ENCODE peak calls at places on chromosomes 4 and X, in ten cellular contexts. P is left lung; D is left ventricle myocardium inferior; X is IMR-90; H is dorsolateral prefrontal cortex; T is upper lobe of left lung; W is GM23248; U is endothelial cell of umbilical vein; K is CD4-positive, CD25-positive, alpha-beta regulatory T cell; A is neuronal stem cell. F is an unnamed sample.

GRCh38 chr4:1576200-1576960 is 107.7 kb downstream of the FAM53A start:
- DNase-seq in D (no peak), A (no peak), K (no peak), P (peak), X (no peak), H (no peak), T (peak), W (no peak), U (no peak), F (no peak)

GRCh38 chr4:13483142-13484044 is 747 bp downstream of the RAB28 start:
- DNase-seq in H (peak), T (no peak), X (peak), U (peak), A (peak), K (peak), W (peak), P (no peak), D (no peak), F (no peak)

GRCh38 chr4:1720163-1720983 is 750 bp downstream of the TMEM129 start:
- DNase-seq in U (peak), T (peak), W (peak), K (peak), D (peak), A (peak), P (peak), X (peak), H (peak), F (peak)

GRCh38 chr4:16026155-16026761 is 57.6 kb downstream of the PROM1 start:
- DNase-seq in U (peak), H (no peak), W (peak), X (peak), T (no peak), A (peak), K (peak), P (no peak), D (no peak), F (no peak)

GRCh38 chrX:128927363-128927762 is 595.9 kb downstream of the SMARCA1 start:
- DNase-seq in W (no peak), K (no peak), A (no peak), P (no peak), X (no peak), H (no peak), T (no peak), D (no peak), U (no peak), F (no peak)

GRCh38 chrX:153766098-153766817 is 2.2 kb downstream of the PLXNB3 start:
- DNase-seq in K (no peak), U (peak), D (no peak), P (peak), H (peak), T (peak), A (no peak), X (peak), W (peak), F (peak)

GRCh38 chr4:10002278-10002677 is 19.0 kb downstream of the SLC2A9 start:
- DNase-seq in W (no peak), T (no peak), D (no peak), K (no peak), P (no peak), X (no peak), U (no peak), H (no peak), A (no peak), F (no peak)

GRCh38 chr4:26062221-26062620 is 148.2 kb downstream of the SMIM20 start:
- DNase-seq in D (no peak), K (no peak), X (peak), H (no peak), T (no peak), W (peak), U (no peak), P (no peak), A (no peak), F (no peak)

GRCh38 chr4:176635372-176636261 is 157.1 kb downstream of the VEGFC start:
- DNase-seq in K (no peak), U (peak), D (no peak), T (no peak), H (no peak), X (peak), W (peak), A (no peak), P (no peak), F (no peak)

GRCh38 chr4:37803348-37803973 is 23.0 kb upstream of the PGM2 start:
- DNase-seq in A (no peak), W (peak), D (no peak), H (no peak), X (peak), P (no peak), K (peak), U (peak), T (no peak), F (no peak)

DNA sequence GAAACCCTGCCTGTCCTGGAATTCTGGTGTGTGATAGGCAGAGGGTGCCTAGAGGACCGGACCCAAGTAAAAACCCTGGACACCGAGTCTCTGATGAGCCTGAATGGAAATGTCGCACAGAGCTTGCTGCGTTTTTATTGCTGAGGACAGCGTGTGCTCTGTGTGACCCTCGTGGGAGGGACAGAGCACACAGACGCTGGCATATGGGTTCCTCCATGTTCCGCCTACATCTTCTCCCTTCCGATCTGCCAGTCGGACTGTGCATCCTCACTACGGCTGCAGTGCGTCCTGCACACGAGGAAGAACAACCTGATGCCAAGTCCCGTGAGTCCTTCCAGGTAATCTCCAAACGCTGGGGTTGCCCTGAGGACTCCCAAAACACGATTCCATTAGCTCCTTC is 68.3 kb downstream of the AFAP1 start:
- DNase-seq in K (no peak), T (no peak), D (no peak), U (no peak), W (peak), A (no peak), H (no peak), X (no peak), P (no peak), F (no peak)
- H3K4me3 ChIP-seq in K (no peak), T (no peak), D (no peak), U (no peak), W (peak), A (no peak), H (peak), X (peak), P (no peak), F (no peak)

DNA sequence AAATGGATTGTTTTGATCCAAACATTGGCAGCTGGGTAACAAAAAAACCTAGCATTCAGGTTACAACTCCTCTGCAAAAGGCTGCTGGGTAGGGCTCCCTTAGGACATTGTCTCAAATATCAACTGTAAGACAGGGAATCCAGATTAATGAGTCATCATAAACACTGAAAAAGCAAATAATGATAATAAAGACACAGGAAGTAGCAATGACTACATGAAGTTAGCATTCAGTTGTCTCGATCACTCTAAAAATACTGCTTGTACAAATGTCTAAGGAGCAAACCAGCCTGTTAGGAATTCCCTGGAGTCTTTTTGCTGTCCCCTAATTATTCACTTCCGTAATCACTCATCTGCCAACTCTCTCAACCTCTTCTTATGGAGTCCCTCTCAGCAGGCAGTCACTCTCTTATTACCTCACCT is 259.2 kb downstream of the GPC3 start:
- DNase-seq in P (no peak), U (peak), A (no peak), W (peak), H (no peak), T (no peak), K (no peak), D (no peak), X (peak), F (no peak)
- H3K27ac ChIP-seq in P (peak), U (peak), A (no peak), W (no peak), H (no peak), T (no peak), K (no peak), D (no peak), X (no peak), F (no peak)

GRCh38 chr4:3368841-3369760 is 72.7 kb upstream of the HGFAC start:
- DNase-seq in T (peak), K (no peak), A (no peak), U (peak), D (no peak), P (peak), X (no peak), H (no peak), W (no peak), F (no peak)

GRCh38 chr4:3372264-3372932 is 69.4 kb upstream of the HGFAC start:
- DNase-seq in U (no peak), W (no peak), H (no peak), T (peak), K (no peak), P (peak), D (no peak), X (no peak), A (no peak), F (peak)

GRCh38 chr4:3369781-3370660 is 71.7 kb upstream of the HGFAC start:
- DNase-seq in A (peak), U (peak), X (peak), H (no peak), K (peak), T (peak), P (peak), W (peak), D (peak), F (no peak)

GRCh38 chr4:3371581-3372001 is 70.2 kb upstream of the HGFAC start:
- DNase-seq in X (peak), H (no peak), K (no peak), U (no peak), D (no peak), W (no peak), P (peak), T (peak), A (no peak), F (no peak)

DNA sequence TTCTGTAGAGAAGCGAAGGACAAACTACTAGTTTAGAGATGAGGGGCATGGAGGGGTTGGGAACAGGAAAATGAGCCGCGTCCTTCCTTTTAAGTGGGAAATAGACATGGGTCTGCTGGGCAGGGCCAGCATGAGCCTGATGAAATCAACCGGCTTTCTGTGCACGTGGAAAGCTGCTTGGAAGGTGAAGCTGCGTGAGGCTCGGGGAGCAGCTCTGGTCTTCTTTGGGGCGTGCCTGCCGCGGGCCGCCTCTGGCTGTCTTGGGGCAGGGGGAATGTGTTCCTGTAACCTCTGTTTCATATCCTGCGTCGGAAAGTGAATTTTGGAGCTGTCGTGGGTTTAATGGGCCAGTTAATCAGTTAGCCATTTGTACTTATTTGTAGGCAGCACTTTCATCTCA is 70.7 kb upstream of the HGFAC start:
- DNase-seq in A (no peak), X (no peak), P (peak), U (peak), D (no peak), W (peak), T (peak), H (no peak), K (no peak), F (no peak)
- H3K4me3 ChIP-seq in A (no peak), X (no peak), P (peak), U (peak), D (peak), W (peak), T (no peak), H (peak), K (no peak), F (peak)

GRCh38 chrX:122421434-122422121 is 762.5 kb upstream of the GRIA3 start:
- DNase-seq in A (no peak), D (peak), T (no peak), H (no peak), W (no peak), X (no peak), U (no peak), K (no peak), P (no peak), F (no peak)
- H3K27ac ChIP-seq in A (no peak), D (peak), T (no peak), H (no peak), W (no peak), X (no peak), U (no peak), K (no peak), P (no peak), F (no peak)

GRCh38 chrX:107773206-107773605 is 2.4 kb downstream of the TSC22D3 start:
- DNase-seq in H (no peak), K (no peak), U (no peak), P (no peak), X (no peak), A (no peak), T (no peak), W (no peak), D (no peak), F (no peak)
- H3K4me3 ChIP-seq in H (peak), K (no peak), U (no peak), P (peak), X (no peak), A (no peak), T (no peak), W (no peak), D (peak), F (peak)

GRCh38 chrX:24277405-24277804 is 36.5 kb downstream of the SUPT20HL2 start:
- DNase-seq in X (no peak), K (no peak), P (no peak), D (no peak), W (no peak), T (no peak), H (no peak), U (no peak), A (no peak), F (no peak)
- H3K27ac ChIP-seq in X (no peak), K (no peak), P (no peak), D (no peak), W (no peak), T (no peak), H (no peak), U (no peak), A (no peak), F (no peak)

DNA sequence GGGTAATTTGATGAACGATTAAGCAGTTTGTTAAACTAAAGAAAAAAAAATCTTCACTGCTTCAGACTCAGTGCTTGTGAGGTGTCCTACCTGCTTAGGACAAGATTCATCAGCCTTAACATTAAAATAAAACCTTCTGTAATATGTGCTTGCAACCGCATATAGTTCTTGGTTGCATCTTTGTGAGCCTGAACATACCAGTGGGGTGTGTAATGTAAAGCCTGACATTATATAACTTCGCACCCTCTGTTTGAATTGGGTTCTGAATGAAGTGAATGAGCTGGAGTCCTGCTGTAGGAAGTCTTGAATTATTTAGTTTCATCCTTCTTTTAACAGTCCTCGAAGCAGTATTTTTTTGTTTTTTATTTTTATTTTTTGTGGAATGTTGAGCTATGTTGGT is 3.1 kb downstream of the KDM6A start:
- DNase-seq in H (no peak), K (no peak), P (no peak), A (no peak), D (no peak), W (peak), U (peak), T (no peak), X (peak), F (no peak)
- H3K4me3 ChIP-seq in H (peak), K (peak), P (peak), A (no peak), D (peak), W (peak), U (peak), T (no peak), X (peak), F (peak)

GRCh38 chr4:141102367-141102766 is 30.9 kb downstream of the RNF150 start:
- DNase-seq in T (no peak), D (no peak), X (peak), W (peak), K (no peak), P (no peak), U (no peak), H (no peak), A (no peak), F (no peak)
- H3K27ac ChIP-seq in T (no peak), D (peak), X (no peak), W (peak), K (no peak), P (no peak), U (no peak), H (no peak), A (no peak), F (no peak)

GRCh38 chr4:182807841-182808548 is 109.2 kb downstream of the DCTD start:
- DNase-seq in X (no peak), A (no peak), U (no peak), T (no peak), P (no peak), W (no peak), D (no peak), K (no peak), H (no peak), F (no peak)

GRCh38 chr4:182805606-182806149 is 111.5 kb downstream of the DCTD start:
- DNase-seq in H (no peak), T (no peak), U (no peak), W (no peak), D (no peak), A (no peak), X (no peak), K (no peak), P (no peak), F (no peak)

GRCh38 chr4:182806259-182807252 is 110.6 kb downstream of the DCTD start:
- DNase-seq in A (peak), P (peak), K (peak), T (peak), X (peak), H (peak), W (peak), U (peak), D (peak), F (peak)

GRCh38 chr4:182808673-182809416 is 108.3 kb downstream of the DCTD start:
- DNase-seq in P (no peak), W (peak), K (no peak), A (no peak), H (no peak), U (no peak), T (no peak), X (peak), D (no peak), F (no peak)

DNA sequence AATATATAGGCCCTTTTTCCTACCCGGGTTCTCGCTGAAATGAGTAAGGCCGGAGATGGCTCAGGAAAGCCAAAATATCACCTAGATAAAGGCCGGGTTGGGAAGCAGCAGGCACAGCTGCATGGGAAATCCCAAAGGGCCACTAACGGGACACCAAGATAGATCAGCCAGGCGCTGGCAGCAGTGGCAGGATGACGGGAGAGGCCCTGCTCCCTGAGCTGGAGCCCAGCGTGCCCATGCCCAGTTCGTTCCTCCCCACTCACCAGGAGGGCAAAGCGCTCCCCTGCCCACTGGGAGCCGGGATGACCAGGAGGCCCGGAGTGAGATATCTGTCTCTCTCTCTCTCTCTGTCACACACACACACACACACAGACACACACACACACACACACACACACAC is 109.8 kb downstream of the DCTD start:
- DNase-seq in K (no peak), W (peak), D (no peak), T (no peak), U (no peak), A (no peak), X (no peak), H (no peak), P (no peak), F (no peak)
- H3K4me3 ChIP-seq in K (no peak), W (no peak), D (peak), T (no peak), U (no peak), A (no peak), X (no peak), H (peak), P (no peak), F (peak)